ENCODE peak calls at places on chromosome 10, in four cellular contexts. P is hepatocyte, K is fibroblast of lung, E is B cell. H is an unnamed sample.

GRCh38 chr10:30825022-30825421 is 195.5 kb upstream of the LYZL2 start:
- DNase-seq in K (no peak), E (no peak), P (no peak), H (no peak)

GRCh38 chr10:128016423-128017060 is 109.6 kb downstream of the PTPRE start:
- DNase-seq in K (no peak), P (no peak), E (no peak), H (no peak)

GRCh38 chr10:85857305-85857704 is 509.3 kb downstream of the GRID1 start:
- DNase-seq in K (no peak), E (no peak), P (no peak), H (no peak)

GRCh38 chr10:80292607-80293239 is 3.3 kb upstream of the MAT1A start:
- DNase-seq in E (no peak), K (no peak), P (peak), H (no peak)

GRCh38 chr10:88974446-88975376 is 15.9 kb upstream of the FAS start:
- DNase-seq in E (peak), P (no peak), K (peak), H (no peak)

GRCh38 chr10:76523215-76523614 is 1091.8 kb downstream of the LRMDA start:
- DNase-seq in P (no peak), E (no peak), K (peak), H (no peak)

GRCh38 chr10:71754562-71754961 is 18.8 kb downstream of the VSIR start:
- DNase-seq in K (no peak), P (no peak), E (no peak), H (no peak)

GRCh38 chr10:15735766-15736165 is 16.0 kb upstream of the ITGA8 start:
- DNase-seq in K (peak), P (no peak), E (no peak), H (no peak)

GRCh38 chr10:96645191-96645721 is 58.4 kb upstream of the TM9SF3 start:
- DNase-seq in P (no peak), E (peak), K (no peak), H (no peak)

GRCh38 chr10:47311193-47311899 is 10.9 kb upstream of the GDF2 start:
- DNase-seq in E (no peak), P (no peak), K (no peak), H (peak)

GRCh38 chr10:4704034-4704545 is 121.9 kb upstream of the AKR1E2 start:
- DNase-seq in K (peak), E (no peak), P (peak), H (no peak)

GRCh38 chr10:116211682-116212081 is 61.3 kb downstream of the GFRA1 start:
- DNase-seq in P (peak), E (no peak), K (peak), H (no peak)

GRCh38 chr10:31479752-31480151 is 160.7 kb downstream of the ZEB1 start:
- DNase-seq in K (peak), P (no peak), E (no peak), H (no peak)

GRCh38 chr10:44008270-44008916 is 359.7 kb upstream of the ZNF32 start:
- DNase-seq in E (no peak), K (no peak), P (no peak), H (no peak)

GRCh38 chr10:94413374-94413773 is 11.0 kb downstream of the TBC1D12 start:
- DNase-seq in P (no peak), K (no peak), E (no peak), H (no peak)

GRCh38 chr10:94008526-94008925 is 14.8 kb downstream of the PLCE1 start:
- DNase-seq in E (no peak), K (no peak), P (no peak), H (no peak)

GRCh38 chr10:89465196-89465595 is 50.8 kb downstream of the IFIT5 start:
- DNase-seq in E (no peak), P (no peak), K (no peak), H (no peak)

GRCh38 chr10:3195706-3196105 is 23.1 kb upstream of the PITRM1 start:
- DNase-seq in K (no peak), E (no peak), P (no peak), H (no peak)

GRCh38 chr10:4195214-4195613 is 410.2 kb upstream of the KLF6 start:
- DNase-seq in P (no peak), E (no peak), K (peak), H (no peak)

GRCh38 chr10:101188942-101189341 is 40.3 kb downstream of the LBX1 start:
- DNase-seq in P (no peak), K (no peak), E (no peak), H (no peak)

GRCh38 chr10:110746254-110746826 is 102.2 kb downstream of the RBM20 start:
- DNase-seq in P (peak), E (peak), K (peak), H (peak)

GRCh38 chr10:133124357-133125211 is 35.4 kb upstream of the KNDC1 start:
- DNase-seq in P (peak), E (no peak), K (no peak), H (peak)

GRCh38 chr10:27143686-27144085 is 10.5 kb downstream of the YME1L1 start:
- DNase-seq in P (no peak), K (no peak), E (no peak), H (no peak)

GRCh38 chr10:97547889-97548485 is 24.6 kb upstream of the ANKRD2 start:
- DNase-seq in P (no peak), E (no peak), K (no peak), H (no peak)

GRCh38 chr10:6396652-6397051 is 183.4 kb downstream of the PRKCQ start:
- DNase-seq in E (no peak), P (no peak), K (peak), H (no peak)
- TF ChIP-seq CTCF in E (no peak), P (no peak), K (no peak), H (no peak)

DNA sequence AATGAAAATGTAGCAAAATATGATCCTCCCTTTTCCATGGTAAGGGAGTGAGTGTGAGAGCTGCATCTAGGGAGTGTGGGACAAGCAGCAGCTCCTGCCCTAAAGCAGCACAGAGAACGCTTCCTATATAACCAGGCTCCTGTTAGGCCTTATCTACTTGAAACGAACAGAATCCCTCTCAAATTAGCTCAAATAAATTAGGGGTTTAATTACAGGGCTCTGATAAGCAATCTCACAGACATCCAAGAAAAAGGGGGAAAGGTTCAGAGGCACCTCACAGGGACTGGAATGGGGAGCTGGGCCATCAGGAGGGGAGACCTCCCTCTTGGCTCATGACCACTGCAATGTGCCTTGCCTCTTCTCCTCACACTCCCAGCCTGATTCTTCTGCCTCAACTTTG is 57.9 kb downstream of the PLPP4 start:
- DNase-seq in E (no peak), K (no peak), P (no peak), H (no peak)
- TF ChIP-seq CTCF in E (no peak), K (no peak), P (no peak), H (no peak)

GRCh38 chr10:8053446-8054242 is 844 bp upstream of the GATA3 start:
- DNase-seq in E (peak), P (peak), K (peak), H (peak)
- TF ChIP-seq CTCF in E (no peak), P (peak), K (no peak), H (no peak)

GRCh38 chr10:24950439-24950838 is 2.0 kb downstream of the PRTFDC1 start:
- DNase-seq in P (no peak), K (no peak), E (no peak), H (no peak)

GRCh38 chr10:24953350-24954074 is 1.1 kb upstream of the PRTFDC1 start:
- DNase-seq in E (peak), K (peak), P (no peak), H (no peak)

GRCh38 chr10:24951201-24952145 is 933 bp downstream of the PRTFDC1 start:
- DNase-seq in K (peak), P (peak), E (peak), H (peak)

GRCh38 chr10:24952701-24953349 is 419 bp upstream of the PRTFDC1 start:
- DNase-seq in P (peak), K (peak), E (peak), H (peak)

GRCh38 chr10:24952146-24952700 is at the start of gene PRTFDC1:
- DNase-seq in E (peak), K (peak), P (peak), H (peak)
- TF ChIP-seq CTCF in E (no peak), K (peak), P (peak), H (no peak)

GRCh38 chr10:91604462-91604935 is 28.4 kb downstream of the PPP1R3C start:
- DNase-seq in P (no peak), E (no peak), K (no peak), H (no peak)
- TF ChIP-seq CTCF in P (no peak), E (no peak), K (peak), H (no peak)

H was measured in activated CD8-positive, alpha-beta T cell treated with anti-CD3 and anti-CD28 coated beads for 36 hours.